ENCODE peak calls at places on chromosomes 5 and 9, in six cellular contexts. M, L, J, R, Z and C are unnamed samples.

GRCh38 chr9:75185585-75186170 is 97.4 kb downstream of the OSTF1 start:
- DNase-seq in M (no peak), L (peak; percentile 63), J (peak; percentile 8), R (peak; percentile 69), Z (peak; percentile 48), C (peak; percentile 6)

GRCh38 chr9:5288591-5288990 is 15.9 kb downstream of the RLN2 start:
- DNase-seq in M (no peak), L (no peak), J (no peak), R (no peak), Z (no peak), C (no peak)

GRCh38 chr9:121201738-121202533 is at the start of gene RAB14:
- DNase-seq in M (peak; percentile 96), L (peak; percentile 98), J (peak; percentile 96), R (peak; percentile 100), Z (peak; percentile 98), C (peak; percentile 97)

GRCh38 chr9:13791816-13792215 is 512.3 kb upstream of the MPDZ start:
- DNase-seq in M (no peak), L (no peak), J (no peak), R (no peak), Z (no peak), C (no peak)

GRCh38 chr9:89532478-89532877 is 34.6 kb upstream of the SEMA4D start:
- DNase-seq in M (no peak), L (no peak), J (no peak), R (no peak), Z (no peak), C (no peak)

GRCh38 chr9:37514999-37515398 is 29.3 kb downstream of the POLR1E start:
- DNase-seq in M (no peak), L (no peak), J (no peak), R (no peak), Z (no peak), C (no peak)

GRCh38 chr5:125668904-125669303 is 754.3 kb upstream of the GRAMD2B start:
- DNase-seq in M (no peak), L (no peak), J (no peak), R (peak; percentile 85), Z (no peak), C (no peak)

GRCh38 chr5:91162534-91163381 is 220.4 kb downstream of the ARRDC3 start:
- DNase-seq in M (no peak), L (peak; percentile 94), J (peak; percentile 25), R (no peak), Z (peak; percentile 22), C (no peak)

GRCh38 chr9:109912082-109912581 is 132.1 kb downstream of the PALM2AKAP2 start:
- DNase-seq in M (no peak), L (peak; percentile 95), J (peak; percentile 17), R (no peak), Z (no peak), C (no peak)